ENCODE peak calls at places on chromosomes 1 and 21, in four cellular contexts. One of them, this sample, is unnamed.

GRCh38 chr1:77319036-77319705 is 37.4 kb downstream of the AK5 start:
- DNase-seq in ascending aorta: no peak
- DNase-seq in natural killer cell: no peak
- DNase-seq in neural crest cell: no peak
- DNase-seq in this sample: no peak

GRCh38 chr1:35692310-35692709 is 26.4 kb downstream of the C1orf216 start:
- DNase-seq in ascending aorta: no peak
- DNase-seq in natural killer cell: no peak
- DNase-seq in neural crest cell: no peak
- DNase-seq in this sample: no peak

GRCh38 chr1:110130113-110130591 is 17.9 kb downstream of the UBL4B start:
- DNase-seq in ascending aorta: no peak
- DNase-seq in natural killer cell: no peak
- DNase-seq in neural crest cell: no peak
- DNase-seq in this sample: no peak

GRCh38 chr21:44067011-44067839 is 40.0 kb upstream of the PWP2 start:
- DNase-seq in ascending aorta: peak; percentile 38
- DNase-seq in natural killer cell: no peak
- DNase-seq in neural crest cell: no peak
- DNase-seq in this sample: no peak

GRCh38 chr1:8854270-8854669 is 24.2 kb downstream of the ENO1 start:
- DNase-seq in ascending aorta: no peak
- DNase-seq in natural killer cell: no peak
- DNase-seq in neural crest cell: no peak
- DNase-seq in this sample: no peak

GRCh38 chr1:125087691-125088090 is 3902.9 kb downstream of the SRGAP2C start:
- DNase-seq in ascending aorta: no peak
- DNase-seq in natural killer cell: no peak
- DNase-seq in neural crest cell: no peak
- DNase-seq in this sample: no peak

GRCh38 chr1:111624382-111624781 is 4.8 kb downstream of the RAP1A start:
- DNase-seq in ascending aorta: no peak
- DNase-seq in natural killer cell: no peak
- DNase-seq in neural crest cell: no peak
- DNase-seq in this sample: no peak

GRCh38 chr1:167066333-167067122 is 23.6 kb downstream of the GPA33 start:
- DNase-seq in ascending aorta: peak; percentile 76
- DNase-seq in natural killer cell: peak; percentile 81
- DNase-seq in neural crest cell: peak; percentile 95
- DNase-seq in this sample: peak; percentile 2

GRCh38 chr1:37634554-37635308 is at the start of gene RSPO1:
- DNase-seq in ascending aorta: no peak
- DNase-seq in natural killer cell: no peak
- DNase-seq in neural crest cell: no peak
- DNase-seq in this sample: no peak

GRCh38 chr1:56061824-56062223 is 517.5 kb downstream of the PLPP3 start:
- DNase-seq in ascending aorta: no peak
- DNase-seq in natural killer cell: no peak
- DNase-seq in neural crest cell: no peak
- DNase-seq in this sample: no peak

GRCh38 chr1:19798486-19799232 is 1.1 kb downstream of the TMCO4 start:
- DNase-seq in ascending aorta: no peak
- DNase-seq in natural killer cell: no peak
- DNase-seq in neural crest cell: no peak
- DNase-seq in this sample: no peak

GRCh38 chr1:236124965-236125364 is 17.4 kb upstream of the GPR137B start:
- DNase-seq in ascending aorta: no peak
- DNase-seq in natural killer cell: no peak
- DNase-seq in neural crest cell: no peak
- DNase-seq in this sample: no peak
- TF ChIP-seq CTCF in ascending aorta: no peak
- TF ChIP-seq CTCF in natural killer cell: no peak
- TF ChIP-seq CTCF in neural crest cell: peak; percentile 12
- TF ChIP-seq CTCF in this sample: no peak

DNA sequence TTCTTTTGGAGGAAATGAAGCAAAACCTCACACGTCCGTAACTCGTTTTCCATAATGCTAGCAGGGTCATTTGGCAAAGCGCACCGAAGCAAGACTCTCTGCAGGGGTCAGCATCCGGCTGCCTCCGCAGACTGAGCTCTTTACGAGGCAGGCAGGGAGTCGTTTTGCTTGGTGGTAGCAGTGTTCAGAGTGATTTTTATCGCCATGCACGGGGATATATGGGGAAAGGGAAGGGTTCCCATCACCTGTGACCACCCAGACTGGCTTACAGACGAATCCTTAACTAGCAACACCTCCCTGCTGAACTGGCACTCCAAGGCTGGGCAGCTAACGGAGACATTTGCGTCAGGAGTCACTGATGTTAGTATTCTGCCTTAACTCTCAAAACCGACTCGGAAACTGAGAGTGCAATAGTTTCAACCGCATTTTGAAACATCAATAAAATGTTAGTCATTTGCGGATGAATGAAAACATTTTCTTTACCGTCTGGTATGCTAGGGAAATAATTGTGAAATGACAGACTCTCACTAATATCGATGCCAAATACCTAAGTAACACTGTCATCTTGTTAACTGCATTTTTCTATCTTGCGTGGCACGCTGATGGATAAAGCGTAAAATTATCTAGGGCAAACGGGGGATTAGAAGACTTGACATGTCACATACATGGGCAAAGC is 2.2 kb upstream of the NEGR1 start:
- DNase-seq in ascending aorta: peak; percentile 72
- DNase-seq in natural killer cell: no peak
- DNase-seq in neural crest cell: peak; percentile 28
- DNase-seq in this sample: peak; percentile 62
- TF ChIP-seq CTCF in ascending aorta: no peak
- TF ChIP-seq CTCF in natural killer cell: no peak
- TF ChIP-seq CTCF in neural crest cell: no peak
- TF ChIP-seq CTCF in this sample: peak; percentile 22

GRCh38 chr1:169485427-169486280 is at the start of gene SLC19A2:
- DNase-seq in ascending aorta: peak; percentile 100
- DNase-seq in natural killer cell: peak; percentile 91
- DNase-seq in neural crest cell: peak; percentile 86
- DNase-seq in this sample: peak; percentile 97
- TF ChIP-seq CTCF in ascending aorta: peak; percentile 32
- TF ChIP-seq CTCF in natural killer cell: peak; percentile 31
- TF ChIP-seq CTCF in neural crest cell: peak; percentile 44
- TF ChIP-seq CTCF in this sample: peak; percentile 34

DNA sequence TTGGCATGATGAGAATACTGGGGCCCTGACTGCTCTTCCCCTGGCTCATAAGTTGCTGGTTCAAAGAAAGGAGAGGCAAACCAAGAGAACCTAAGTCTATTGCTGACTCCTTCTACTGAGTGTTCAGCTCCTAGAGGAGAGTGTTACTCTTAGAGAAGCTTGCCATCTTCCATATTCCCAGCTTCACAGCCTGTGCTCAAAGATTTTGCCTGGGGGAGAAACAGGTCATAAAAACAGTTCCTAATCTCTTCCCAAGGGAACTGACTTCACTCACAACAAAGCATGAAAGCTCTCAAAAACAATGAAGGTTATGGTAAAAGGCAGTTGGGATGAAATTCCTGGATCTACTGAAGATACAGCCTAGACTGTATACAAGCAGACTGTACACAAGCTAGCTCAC is 37.1 kb downstream of the LRRC40 start:
- DNase-seq in ascending aorta: no peak
- DNase-seq in natural killer cell: no peak
- DNase-seq in neural crest cell: no peak
- DNase-seq in this sample: no peak
- TF ChIP-seq CTCF in ascending aorta: no peak
- TF ChIP-seq CTCF in natural killer cell: no peak
- TF ChIP-seq CTCF in neural crest cell: no peak
- TF ChIP-seq CTCF in this sample: no peak

GRCh38 chr1:68355614-68356013 is 94.1 kb downstream of the RPE65 start:
- DNase-seq in ascending aorta: no peak
- DNase-seq in natural killer cell: no peak
- DNase-seq in neural crest cell: no peak
- DNase-seq in this sample: no peak
- TF ChIP-seq CTCF in ascending aorta: no peak
- TF ChIP-seq CTCF in natural killer cell: no peak
- TF ChIP-seq CTCF in neural crest cell: no peak
- TF ChIP-seq CTCF in this sample: no peak